ENCODE peak calls at places on chromosomes 7 and 10, in five cellular contexts. N is iris pigment epithelial cell; S is NCI-H460; D is CD8-positive, alpha-beta T cell; V is A549. H is an unnamed sample.

GRCh38 chr10:13681095-13681494 is 94.3 kb downstream of the PRPF18 start:
- DNase-seq in N (no peak), S (no peak), V (no peak), D (no peak), H (no peak)

GRCh38 chr7:128020161-128020560 is 11.1 kb downstream of the LRRC4 start:
- DNase-seq in D (no peak), N (no peak), V (no peak), S (peak), H (no peak)

GRCh38 chr7:156308976-156309620 is 331.5 kb upstream of the RNF32 start:
- DNase-seq in V (no peak), D (no peak), S (no peak), N (no peak), H (no peak)

GRCh38 chr10:104300002-104300735 is 31.2 kb downstream of the GSTO2 start:
- DNase-seq in S (peak), D (no peak), N (peak), V (no peak), H (no peak)

GRCh38 chr10:34528320-34528719 is 286.8 kb downstream of the PARD3 start:
- DNase-seq in D (no peak), N (peak), V (peak), S (peak), H (no peak)

GRCh38 chr7:30451539-30452277 is 26.9 kb downstream of the NOD1 start:
- DNase-seq in N (no peak), V (no peak), D (no peak), S (no peak), H (no peak)

GRCh38 chr10:33801705-33802104 is 467.2 kb upstream of the NRP1 start:
- DNase-seq in S (no peak), D (no peak), N (peak), V (peak), H (no peak)

GRCh38 chr10:21675157-21675796 is 141.2 kb downstream of the MLLT10 start:
- DNase-seq in V (peak), S (peak), D (no peak), N (peak), H (no peak)

GRCh38 chr7:24504040-24504439 is 69.2 kb upstream of the PALS2 start:
- DNase-seq in V (no peak), N (no peak), S (no peak), D (no peak), H (no peak)

H was measured in natural killer cell.